ENCODE peak calls at places on chromosome 16, in nine cellular contexts. One of them, this sample, is unnamed.

GRCh38 chr16:68732068-68732680 is 4.9 kb upstream of the CDH1 start:
- DNase-seq in SW 1271: no peak
- DNase-seq in left cardiac atrium: peak
- DNase-seq in T-helper 2 cell: no peak
- DNase-seq in endothelial cell: no peak
- DNase-seq in stimulated activated CD4-positive, alpha-beta T cell treated with anti-CD3 and anti-CD28 coated beads, Interleukin-2, amount 100 ng/mL, for 48 hours: no peak
- DNase-seq in posterior vena cava: no peak
- DNase-seq in ureter: peak
- DNase-seq in neural crest cell: no peak
- DNase-seq in this sample: peak

GRCh38 chr16:20918486-20919239 is 18.1 kb downstream of the LYRM1 start:
- DNase-seq in endothelial cell: no peak
- DNase-seq in stimulated activated CD4-positive, alpha-beta T cell treated with anti-CD3 and anti-CD28 coated beads, Interleukin-2, amount 100 ng/mL, for 48 hours: no peak
- DNase-seq in SW 1271: no peak
- DNase-seq in ureter: peak
- DNase-seq in posterior vena cava: peak
- DNase-seq in T-helper 2 cell: no peak
- DNase-seq in left cardiac atrium: peak
- DNase-seq in neural crest cell: no peak
- DNase-seq in this sample: no peak

GRCh38 chr16:77657016-77657415 is 65.3 kb upstream of the NUDT7 start:
- DNase-seq in ureter: no peak
- DNase-seq in neural crest cell: no peak
- DNase-seq in SW 1271: peak
- DNase-seq in posterior vena cava: no peak
- DNase-seq in endothelial cell: no peak
- DNase-seq in T-helper 2 cell: no peak
- DNase-seq in stimulated activated CD4-positive, alpha-beta T cell treated with anti-CD3 and anti-CD28 coated beads, Interleukin-2, amount 100 ng/mL, for 48 hours: no peak
- DNase-seq in left cardiac atrium: no peak
- DNase-seq in this sample: no peak

GRCh38 chr16:3655791-3656490 is 1.4 kb downstream of the DNASE1 start:
- DNase-seq in stimulated activated CD4-positive, alpha-beta T cell treated with anti-CD3 and anti-CD28 coated beads, Interleukin-2, amount 100 ng/mL, for 48 hours: no peak
- DNase-seq in left cardiac atrium: no peak
- DNase-seq in posterior vena cava: peak
- DNase-seq in ureter: no peak
- DNase-seq in T-helper 2 cell: no peak
- DNase-seq in SW 1271: no peak
- DNase-seq in neural crest cell: no peak
- DNase-seq in endothelial cell: no peak
- DNase-seq in this sample: no peak

GRCh38 chr16:86545927-86546637 is 9.0 kb downstream of the MTHFSD start:
- DNase-seq in posterior vena cava: peak
- DNase-seq in stimulated activated CD4-positive, alpha-beta T cell treated with anti-CD3 and anti-CD28 coated beads, Interleukin-2, amount 100 ng/mL, for 48 hours: no peak
- DNase-seq in left cardiac atrium: no peak
- DNase-seq in T-helper 2 cell: no peak
- DNase-seq in neural crest cell: no peak
- DNase-seq in endothelial cell: no peak
- DNase-seq in ureter: no peak
- DNase-seq in SW 1271: no peak
- DNase-seq in this sample: no peak

GRCh38 chr16:88472042-88472441 is 19.0 kb downstream of the ZFPM1 start:
- DNase-seq in T-helper 2 cell: no peak
- DNase-seq in stimulated activated CD4-positive, alpha-beta T cell treated with anti-CD3 and anti-CD28 coated beads, Interleukin-2, amount 100 ng/mL, for 48 hours: no peak
- DNase-seq in left cardiac atrium: no peak
- DNase-seq in ureter: no peak
- DNase-seq in endothelial cell: no peak
- DNase-seq in SW 1271: no peak
- DNase-seq in neural crest cell: no peak
- DNase-seq in posterior vena cava: no peak
- DNase-seq in this sample: no peak

GRCh38 chr16:28904363-28904762 is 20.7 kb downstream of the RABEP2 start:
- DNase-seq in posterior vena cava: no peak
- DNase-seq in ureter: no peak
- DNase-seq in neural crest cell: no peak
- DNase-seq in endothelial cell: no peak
- DNase-seq in left cardiac atrium: no peak
- DNase-seq in SW 1271: no peak
- DNase-seq in T-helper 2 cell: no peak
- DNase-seq in stimulated activated CD4-positive, alpha-beta T cell treated with anti-CD3 and anti-CD28 coated beads, Interleukin-2, amount 100 ng/mL, for 48 hours: no peak
- DNase-seq in this sample: no peak

GRCh38 chr16:29848420-29849297 is 14.4 kb downstream of the CDIPT start:
- DNase-seq in ureter: peak
- DNase-seq in stimulated activated CD4-positive, alpha-beta T cell treated with anti-CD3 and anti-CD28 coated beads, Interleukin-2, amount 100 ng/mL, for 48 hours: peak
- DNase-seq in SW 1271: peak
- DNase-seq in endothelial cell: peak
- DNase-seq in left cardiac atrium: peak
- DNase-seq in T-helper 2 cell: peak
- DNase-seq in posterior vena cava: peak
- DNase-seq in neural crest cell: peak
- DNase-seq in this sample: peak

GRCh38 chr16:81521141-81521626 is 76.6 kb downstream of the CMIP start:
- DNase-seq in endothelial cell: no peak
- DNase-seq in ureter: no peak
- DNase-seq in posterior vena cava: peak
- DNase-seq in T-helper 2 cell: peak
- DNase-seq in neural crest cell: no peak
- DNase-seq in SW 1271: no peak
- DNase-seq in stimulated activated CD4-positive, alpha-beta T cell treated with anti-CD3 and anti-CD28 coated beads, Interleukin-2, amount 100 ng/mL, for 48 hours: peak
- DNase-seq in left cardiac atrium: no peak
- DNase-seq in this sample: peak

GRCh38 chr16:84036131-84036530 is 6.5 kb downstream of the SLC38A8 start:
- DNase-seq in ureter: no peak
- DNase-seq in T-helper 2 cell: no peak
- DNase-seq in SW 1271: no peak
- DNase-seq in posterior vena cava: no peak
- DNase-seq in stimulated activated CD4-positive, alpha-beta T cell treated with anti-CD3 and anti-CD28 coated beads, Interleukin-2, amount 100 ng/mL, for 48 hours: no peak
- DNase-seq in left cardiac atrium: no peak
- DNase-seq in neural crest cell: no peak
- DNase-seq in endothelial cell: no peak
- DNase-seq in this sample: no peak

GRCh38 chr16:6132121-6132520 is 1034.5 kb upstream of the EEF2KMT start:
- DNase-seq in posterior vena cava: no peak
- DNase-seq in SW 1271: no peak
- DNase-seq in stimulated activated CD4-positive, alpha-beta T cell treated with anti-CD3 and anti-CD28 coated beads, Interleukin-2, amount 100 ng/mL, for 48 hours: no peak
- DNase-seq in T-helper 2 cell: no peak
- DNase-seq in ureter: no peak
- DNase-seq in left cardiac atrium: no peak
- DNase-seq in neural crest cell: no peak
- DNase-seq in endothelial cell: no peak
- DNase-seq in this sample: no peak

GRCh38 chr16:71746442-71747046 is 22.0 kb upstream of the PHLPP2 start:
- DNase-seq in posterior vena cava: no peak
- DNase-seq in neural crest cell: no peak
- DNase-seq in left cardiac atrium: no peak
- DNase-seq in stimulated activated CD4-positive, alpha-beta T cell treated with anti-CD3 and anti-CD28 coated beads, Interleukin-2, amount 100 ng/mL, for 48 hours: no peak
- DNase-seq in ureter: no peak
- DNase-seq in T-helper 2 cell: no peak
- DNase-seq in SW 1271: peak
- DNase-seq in endothelial cell: no peak
- DNase-seq in this sample: no peak

GRCh38 chr16:59330030-59330670 is 596.0 kb upstream of the GOT2 start:
- DNase-seq in neural crest cell: no peak
- DNase-seq in T-helper 2 cell: no peak
- DNase-seq in left cardiac atrium: no peak
- DNase-seq in ureter: no peak
- DNase-seq in stimulated activated CD4-positive, alpha-beta T cell treated with anti-CD3 and anti-CD28 coated beads, Interleukin-2, amount 100 ng/mL, for 48 hours: no peak
- DNase-seq in SW 1271: no peak
- DNase-seq in posterior vena cava: no peak
- DNase-seq in endothelial cell: no peak
- DNase-seq in this sample: no peak

GRCh38 chr16:50303605-50304466 is 37.5 kb downstream of the ADCY7 start:
- DNase-seq in left cardiac atrium: no peak
- DNase-seq in endothelial cell: no peak
- DNase-seq in neural crest cell: no peak
- DNase-seq in T-helper 2 cell: no peak
- DNase-seq in SW 1271: no peak
- DNase-seq in posterior vena cava: peak
- DNase-seq in ureter: peak
- DNase-seq in stimulated activated CD4-positive, alpha-beta T cell treated with anti-CD3 and anti-CD28 coated beads, Interleukin-2, amount 100 ng/mL, for 48 hours: no peak
- DNase-seq in this sample: no peak

GRCh38 chr16:15772579-15773293 is 84.1 kb downstream of the MYH11 start:
- DNase-seq in ureter: no peak
- DNase-seq in T-helper 2 cell: no peak
- DNase-seq in endothelial cell: no peak
- DNase-seq in neural crest cell: no peak
- DNase-seq in stimulated activated CD4-positive, alpha-beta T cell treated with anti-CD3 and anti-CD28 coated beads, Interleukin-2, amount 100 ng/mL, for 48 hours: no peak
- DNase-seq in SW 1271: no peak
- DNase-seq in posterior vena cava: no peak
- DNase-seq in left cardiac atrium: no peak
- DNase-seq in this sample: no peak

GRCh38 chr16:89246383-89246902 is 28.9 kb downstream of the ZNF778 start:
- DNase-seq in SW 1271: no peak
- DNase-seq in ureter: no peak
- DNase-seq in T-helper 2 cell: no peak
- DNase-seq in stimulated activated CD4-positive, alpha-beta T cell treated with anti-CD3 and anti-CD28 coated beads, Interleukin-2, amount 100 ng/mL, for 48 hours: no peak
- DNase-seq in posterior vena cava: no peak
- DNase-seq in neural crest cell: no peak
- DNase-seq in left cardiac atrium: no peak
- DNase-seq in endothelial cell: no peak
- DNase-seq in this sample: no peak